ENCODE peak calls at places on chromosomes 4 and X, in four cellular contexts. C is heart left ventricle, X is upper lobe of right lung, S is sigmoid colon. P is an unnamed sample.

GRCh38 chr4:168784786-168785461 is 225.1 kb downstream of the CBR4 start:
- DNase-seq in C (no peak), X (no peak), S (no peak), P (no peak)

GRCh38 chr4:16205298-16206164 is 20.7 kb downstream of the TAPT1 start:
- DNase-seq in C (no peak), X (no peak), S (no peak), P (no peak)

GRCh38 chrX:123087326-123087725 is 96.8 kb upstream of the GRIA3 start:
- DNase-seq in C (no peak), X (no peak), S (no peak), P (no peak)

GRCh38 chr4:74934016-74934821 is 1.3 kb downstream of the PARM1 start:
- DNase-seq in C (peak; percentile 22), X (peak; percentile 83), S (no peak), P (no peak)

GRCh38 chrX:106997611-106998010 is 2.4 kb downstream of the MORC4 start:
- DNase-seq in C (no peak), X (no peak), S (no peak), P (no peak)

GRCh38 chr4:140150636-140150885 is 3.4 kb downstream of the MAML3 start:
- DNase-seq in C (no peak), X (no peak), S (peak; percentile 94), P (no peak)

GRCh38 chr4:103152381-103152780 is 45.8 kb downstream of the CENPE start:
- DNase-seq in C (no peak), X (no peak), S (no peak), P (no peak)

GRCh38 chrX:12771445-12772069 is 19.7 kb upstream of the PRPS2 start:
- DNase-seq in C (peak; percentile 7), X (peak; percentile 76), S (no peak), P (peak; percentile 51)

GRCh38 chrX:16516473-16516872 is 133.5 kb upstream of the S100G start:
- DNase-seq in C (no peak), X (no peak), S (no peak), P (no peak)

GRCh38 chr4:173415885-173416658 is 17.2 kb upstream of the SCRG1 start:
- DNase-seq in C (no peak), X (peak; percentile 86), S (peak; percentile 76), P (no peak)

GRCh38 chr4:73895201-73896177 is 26.3 kb downstream of the CXCL1 start:
- DNase-seq in C (no peak), X (no peak), S (no peak), P (no peak)

GRCh38 chr4:4491396-4491893 is 50.4 kb downstream of the STX18 start:
- DNase-seq in C (no peak), X (no peak), S (no peak), P (no peak)

GRCh38 chr4:67750691-67751090 is 3.5 kb downstream of the GNRHR start:
- DNase-seq in C (no peak), X (no peak), S (no peak), P (no peak)

GRCh38 chr4:4541661-4542570 is at the start of gene STX18:
- DNase-seq in C (peak; percentile 86), X (peak; percentile 95), S (peak; percentile 92), P (peak; percentile 92)

GRCh38 chr4:59597536-59598232 is 1602.4 kb upstream of the ADGRL3 start:
- DNase-seq in C (no peak), X (peak; percentile 52), S (no peak), P (no peak)

GRCh38 chrX:53263597-53264094 is 17.7 kb downstream of the IQSEC2 start:
- DNase-seq in C (no peak), X (no peak), S (no peak), P (no peak)

GRCh38 chrX:47513697-47514085 is 30.7 kb upstream of the ZNF41 start:
- DNase-seq in C (no peak), X (no peak), S (no peak), P (no peak)

GRCh38 chr4:56530269-56531148 is 24.9 kb downstream of the ARL9 start:
- DNase-seq in C (peak; percentile 82), X (peak; percentile 88), S (peak; percentile 96), P (peak; percentile 58)

GRCh38 chr4:26323807-26324206 is 3.0 kb downstream of the RBPJ start:
- DNase-seq in C (no peak), X (no peak), S (no peak), P (no peak)

GRCh38 chrX:53481093-53481492 is 46.9 kb upstream of the HSD17B10 start:
- DNase-seq in C (no peak), X (no peak), S (no peak), P (no peak)

GRCh38 chr4:1006856-1007255 is 4.6 kb upstream of the FGFRL1 start:
- DNase-seq in C (no peak), X (no peak), S (no peak), P (no peak)

GRCh38 chrX:154827624-154828408 is 6.6 kb downstream of the SMIM9 start:
- DNase-seq in C (no peak), X (no peak), S (no peak), P (no peak)

GRCh38 chrX:57137481-57137880 is 284 bp upstream of the SPIN2A start:
- DNase-seq in C (no peak), X (no peak), S (no peak), P (no peak)

GRCh38 chr4:166723532-166724140 is 510.7 kb downstream of the SPOCK3 start:
- DNase-seq in C (no peak), X (no peak), S (no peak), P (no peak)

GRCh38 chr4:89263265-89263664 is 44.3 kb downstream of the GPRIN3 start:
- DNase-seq in C (no peak), X (no peak), S (no peak), P (no peak)

GRCh38 chr4:4260185-4260751 is 12.2 kb upstream of the TMEM128 start:
- DNase-seq in C (no peak), X (no peak), S (no peak), P (no peak)

GRCh38 chr4:127071443-127071842 is 561.3 kb upstream of the INTU start:
- DNase-seq in C (no peak), X (no peak), S (no peak), P (no peak)

GRCh38 chr4:110292994-110293744 is 94.8 kb upstream of the ELOVL6 start:
- DNase-seq in C (no peak), X (no peak), S (no peak), P (no peak)

GRCh38 chr4:95545526-95545925 is 3.2 kb downstream of the UNC5C start:
- DNase-seq in C (no peak), X (no peak), S (no peak), P (no peak)

GRCh38 chrX:40868868-40869267 is 133.5 kb upstream of the MED14 start:
- DNase-seq in C (no peak), X (no peak), S (no peak), P (no peak)

GRCh38 chr4:119597377-119597776 is 31.2 kb downstream of the PDE5A start:
- DNase-seq in C (no peak), X (no peak), S (no peak), P (no peak)

GRCh38 chr4:39278476-39278875 is 87.7 kb downstream of the RFC1 start:
- DNase-seq in C (no peak), X (no peak), S (no peak), P (no peak)

GRCh38 chr4:140103676-140104075 is 50.3 kb downstream of the MAML3 start:
- DNase-seq in C (no peak), X (no peak), S (no peak), P (no peak)

GRCh38 chrX:661154-661553 is 30.6 kb downstream of the SHOX start:
- DNase-seq in C (no peak), X (no peak), S (no peak), P (no peak)
- H3K9me3 ChIP-seq in C (no peaks in the 10 kb centered on the region), X (no peaks in the 10 kb centered on the region), S (no peaks in the 10 kb centered on the region), P (no peaks in the 10 kb centered on the region)

GRCh38 chrX:9724711-9725110 is 40.9 kb downstream of the GPR143 start:
- DNase-seq in C (no peak), X (no peak), S (no peak), P (no peak)
- H3K9me3 ChIP-seq in C (no peaks in the 10 kb centered on the region), X (no peaks in the 10 kb centered on the region), S (no peaks in the 10 kb centered on the region), P (no peaks in the 10 kb centered on the region)

GRCh38 chr4:107705742-107706556 is 14.1 kb downstream of the PAPSS1 start:
- DNase-seq in C (no peak), X (no peak), S (no peak), P (no peak)
- H3K9me3 ChIP-seq in C (peaks cover 2% of the 10 kb centered on the region), X (peaks cover 12% of the 10 kb centered on the region), S (peaks cover 10% of the 10 kb centered on the region), P (peaks cover 15% of the 10 kb centered on the region)

DNA sequence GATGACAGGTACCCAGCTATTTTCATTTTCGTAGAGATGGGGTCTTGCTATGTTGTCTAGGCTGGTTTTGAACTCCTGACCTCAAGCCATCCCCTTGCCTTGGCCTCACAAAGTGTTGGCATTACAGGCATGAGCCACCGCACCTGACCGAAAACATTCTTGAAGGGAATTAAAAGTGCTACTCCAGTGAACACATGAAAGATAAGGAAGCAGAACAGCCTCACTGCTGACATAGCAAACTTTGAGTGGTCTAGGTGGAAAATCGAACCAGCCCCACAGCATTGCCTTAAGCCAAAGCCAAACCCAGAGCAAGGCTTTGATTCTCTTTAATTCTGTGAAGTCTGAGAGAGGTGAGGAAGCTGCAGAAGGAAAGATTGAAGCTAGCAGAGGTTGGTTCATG is 65.1 kb downstream of the KDM6A start:
- DNase-seq in C (no peak), X (no peak), S (no peak), P (no peak)
- H3K9me3 ChIP-seq in C (no peaks in the 10 kb centered on the region), X (no peaks in the 10 kb centered on the region), S (no peaks in the 10 kb centered on the region), P (no peaks in the 10 kb centered on the region)

DNA sequence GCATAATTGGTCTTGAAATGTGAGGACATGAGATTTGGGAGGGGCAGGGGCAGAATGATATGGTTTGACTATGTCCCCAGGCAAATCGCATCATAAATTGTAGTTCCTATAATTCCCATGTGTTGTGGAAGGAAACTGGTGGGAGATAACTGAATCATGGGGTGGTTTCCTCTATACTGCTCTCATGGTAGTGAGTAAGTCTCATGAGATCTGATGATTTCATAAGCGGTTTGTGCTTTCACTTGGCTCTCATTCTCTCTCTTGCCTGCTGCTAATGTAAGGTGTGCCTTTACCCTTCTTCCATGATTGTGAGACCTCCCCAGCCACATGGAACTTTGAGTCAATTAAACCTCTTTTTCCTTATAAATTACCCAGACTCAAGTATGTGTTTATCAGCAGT is 2595.9 kb downstream of the PCDH7 start:
- DNase-seq in C (no peak), X (no peak), S (no peak), P (no peak)
- H3K9me3 ChIP-seq in C (no peaks in the 10 kb centered on the region), X (no peaks in the 10 kb centered on the region), S (no peaks in the 10 kb centered on the region), P (no peaks in the 10 kb centered on the region)

DNA sequence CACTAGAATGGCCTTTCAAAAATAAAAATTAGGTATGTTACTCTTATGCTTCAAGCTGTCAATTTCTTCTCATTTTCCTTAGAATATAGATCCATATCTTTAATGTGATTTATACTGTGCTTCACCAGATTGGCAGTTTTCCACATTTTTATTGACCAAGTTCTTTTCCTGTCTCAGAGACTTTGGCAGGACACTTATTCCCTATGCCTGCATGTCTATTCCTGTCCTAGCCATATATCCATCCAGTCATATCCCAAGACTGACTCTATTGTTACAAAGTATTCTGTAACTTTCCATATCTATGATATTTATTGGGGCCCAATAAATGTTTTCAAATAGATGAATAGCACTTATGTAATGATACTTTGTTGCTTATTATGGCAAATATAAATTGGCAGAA is 450.7 kb downstream of the GASK1B start:
- DNase-seq in C (no peak), X (no peak), S (no peak), P (no peak)
- H3K9me3 ChIP-seq in C (no peaks in the 10 kb centered on the region), X (no peaks in the 10 kb centered on the region), S (no peaks in the 10 kb centered on the region), P (no peaks in the 10 kb centered on the region)

GRCh38 chrX:2699959-2700358 is 8.9 kb downstream of the CD99 start:
- DNase-seq in C (no peak), X (no peak), S (no peak), P (no peak)

GRCh38 chrX:2696698-2697215 is 5.7 kb downstream of the CD99 start:
- DNase-seq in C (no peak), X (no peak), S (no peak), P (no peak)

GRCh38 chrX:2698604-2699003 is 7.5 kb downstream of the CD99 start:
- DNase-seq in C (no peak), X (no peak), S (no peak), P (no peak)

GRCh38 chrX:2697306-2697705 is 6.2 kb downstream of the CD99 start:
- DNase-seq in C (no peak), X (no peak), S (no peak), P (no peak)

GRCh38 chrX:2697741-2698294 is 6.7 kb downstream of the CD99 start:
- DNase-seq in C (no peak), X (no peak), S (no peak), P (no peak)
- H3K9me3 ChIP-seq in C (no peaks in the 10 kb centered on the region), X (no peaks in the 10 kb centered on the region), S (no peaks in the 10 kb centered on the region), P (no peaks in the 10 kb centered on the region)

P was measured in T-helper 17 cell.